ENCODE peak calls at places on chromosome 18, in seven cellular contexts. Z is stimulated activated CD4-positive, alpha-beta T cell treated with anti-CD3 and anti-CD28 coated beads, Interleukin-15, amount 100 ng/mL, for 1 hour; N is fibroblast of mammary gland; E is effector CD4-positive, alpha-beta T cell; Q is activated CD8-positive, alpha-beta memory T cell treated with anti-CD3 and anti-CD28 coated beads for 1 hour; X is NCI-H1048; C is kidney epithelial cell. D is an unnamed sample.

GRCh38 chr18:50726960-50727589 is 92.7 kb downstream of the MRO start:
- DNase-seq in Z (no peak), E (no peak), N (no peak), X (no peak), Q (no peak), C (no peak), D (no peak)

GRCh38 chr18:48326901-48327675 is 82.1 kb downstream of the ZBTB7C start:
- DNase-seq in E (no peak), N (peak; percentile 73), Z (no peak), X (no peak), Q (no peak), C (peak; percentile 42), D (no peak)

GRCh38 chr18:55830490-55830889 is 242.5 kb upstream of the TCF4 start:
- DNase-seq in N (peak; percentile 80), X (no peak), Q (no peak), E (no peak), C (no peak), Z (no peak), D (no peak)

GRCh38 chr18:21452808-21453511 is 147.5 kb downstream of the ESCO1 start:
- DNase-seq in C (no peak), Q (no peak), E (no peak), X (no peak), Z (no peak), N (no peak), D (no peak)

GRCh38 chr18:32919799-32920198 is 147.0 kb upstream of the KLHL14 start:
- DNase-seq in E (no peak), C (no peak), Z (no peak), N (peak; percentile 56), X (no peak), Q (no peak), D (no peak)

GRCh38 chr18:62757399-62758010 is 42.2 kb downstream of the PHLPP1 start:
- DNase-seq in C (no peak), X (no peak), E (no peak), Z (no peak), N (no peak), Q (no peak), D (no peak)

GRCh38 chr18:54856105-54856504 is 27.8 kb downstream of the RAB27B start:
- DNase-seq in N (no peak), C (no peak), Z (no peak), X (no peak), Q (no peak), E (no peak), D (no peak)

GRCh38 chr18:8081872-8082553 is 514.9 kb downstream of the PTPRM start:
- DNase-seq in X (no peak), Q (no peak), Z (no peak), E (no peak), N (no peak), C (no peak), D (no peak)

GRCh38 chr18:24063121-24063731 is 48.7 kb downstream of the TTC39C start:
- DNase-seq in X (no peak), N (peak; percentile 79), E (no peak), Q (no peak), Z (no peak), C (no peak), D (no peak)

GRCh38 chr18:24446953-24447537 is 13.4 kb upstream of the HRH4 start:
- DNase-seq in C (no peak), N (peak; percentile 7), Z (no peak), X (no peak), Q (no peak), E (no peak), D (no peak)